ENCODE peak calls at places on chromosomes 11 and 22, in seven cellular contexts. B is T-helper 17 cell; I is stimulated activated CD4-positive, alpha-beta T cell treated with anti-CD3 and anti-CD28 coated beads, TNF-alpha, amount 100 ng/mL, for 24 hours; Z is AG09319; F is T47D; K is NCI-H345; R is AG09309. A is an unnamed sample.

GRCh38 chr22:40401532-40401931 is 31.1 kb downstream of the SGSM3 start:
- DNase-seq in B (peak), I (peak), Z (no peak), F (no peak), K (no peak), R (no peak), A (no peak)

GRCh38 chr22:45163417-45164216 is at the start of gene NUP50:
- DNase-seq in B (peak), I (peak), Z (peak), F (peak), K (peak), R (peak), A (peak)

GRCh38 chr22:50085211-50085999 is at the start of gene MLC1:
- DNase-seq in B (no peak), I (no peak), Z (no peak), F (no peak), K (no peak), R (no peak), A (peak)

GRCh38 chr11:19311306-19312030 is 70.7 kb upstream of the E2F8 start:
- DNase-seq in B (no peak), I (no peak), Z (peak), F (peak), K (peak), R (no peak), A (peak)

GRCh38 chr22:50298266-50298637 is 9.2 kb downstream of the PLXNB2 start:
- DNase-seq in B (no peak), I (no peak), Z (no peak), F (no peak), K (no peak), R (no peak), A (no peak)

GRCh38 chr11:79762271-79762935 is 321.6 kb upstream of the TENM4 start:
- DNase-seq in B (no peak), I (no peak), Z (no peak), F (no peak), K (no peak), R (no peak), A (no peak)

GRCh38 chr11:64320556-64320955 is 2.6 kb downstream of the PRDX5 start:
- DNase-seq in B (no peak), I (no peak), Z (no peak), F (no peak), K (no peak), R (no peak), A (no peak)

GRCh38 chr11:116928102-116928777 is 90.8 kb upstream of the APOA1 start:
- DNase-seq in B (no peak), I (no peak), Z (no peak), F (no peak), K (no peak), R (no peak), A (no peak)

GRCh38 chr22:39230261-39231196 is 14.3 kb downstream of the PDGFB start:
- DNase-seq in B (no peak), I (no peak), Z (no peak), F (no peak), K (no peak), R (no peak), A (no peak)

GRCh38 chr22:28629420-28630184 is 50.0 kb downstream of the TTC28 start:
- DNase-seq in B (no peak), I (no peak), Z (no peak), F (no peak), K (no peak), R (no peak), A (no peak)

GRCh38 chr11:9178716-9179115 is 86.4 kb downstream of the DENND5A start:
- DNase-seq in B (no peak), I (no peak), Z (no peak), F (no peak), K (no peak), R (no peak), A (no peak)

GRCh38 chr11:85483861-85484260 is 143.3 kb downstream of the DLG2 start:
- DNase-seq in B (no peak), I (no peak), Z (peak), F (no peak), K (no peak), R (peak), A (no peak)

GRCh38 chr11:112113539-112114457 is 27.1 kb downstream of the SDHD start:
- DNase-seq in B (no peak), I (no peak), Z (peak), F (peak), K (peak), R (peak), A (no peak)

GRCh38 chr11:131694526-131695424 is 324.4 kb downstream of the NTM start:
- DNase-seq in B (peak), I (peak), Z (peak), F (peak), K (no peak), R (no peak), A (peak)

GRCh38 chr22:36447634-36448033 is 33.8 kb downstream of the TXN2 start:
- DNase-seq in B (no peak), I (no peak), Z (no peak), F (no peak), K (no peak), R (no peak), A (no peak)

GRCh38 chr22:42080287-42080686 is 787 bp downstream of the SMDT1 start:
- DNase-seq in B (no peak), I (no peak), Z (no peak), F (no peak), K (peak), R (no peak), A (no peak)

GRCh38 chr22:46056169-46057041 is 79.4 kb upstream of the WNT7B start:
- DNase-seq in B (no peak), I (no peak), Z (no peak), F (no peak), K (no peak), R (no peak), A (no peak)

GRCh38 chr11:86949995-86950993 is 4.9 kb downstream of the FZD4 start:
- DNase-seq in B (no peak), I (no peak), Z (no peak), F (no peak), K (no peak), R (peak), A (no peak)

GRCh38 chr11:119589011-119589410 is 140.0 kb downstream of the NECTIN1 start:
- DNase-seq in B (no peak), I (no peak), Z (no peak), F (no peak), K (no peak), R (no peak), A (no peak)

GRCh38 chr11:133845413-133845812 is at the start of gene SPATA19:
- DNase-seq in B (no peak), I (no peak), Z (no peak), F (no peak), K (no peak), R (no peak), A (no peak)

GRCh38 chr11:57792060-57792541 is 30.5 kb downstream of the CTNND1 start:
- DNase-seq in B (peak), I (peak), Z (no peak), F (no peak), K (no peak), R (no peak), A (no peak)

GRCh38 chr22:34850010-34850409 is 215.9 kb upstream of the ISX start:
- DNase-seq in B (no peak), I (no peak), Z (no peak), F (no peak), K (no peak), R (no peak), A (no peak)

GRCh38 chr22:36184433-36185035 is 17.1 kb downstream of the APOL4 start:
- DNase-seq in B (no peak), I (no peak), Z (no peak), F (no peak), K (no peak), R (peak), A (no peak)

GRCh38 chr11:1487091-1487850 is 692 bp upstream of the MOB2 start:
- DNase-seq in B (no peak), I (no peak), Z (no peak), F (no peak), K (no peak), R (no peak), A (no peak)

GRCh38 chr11:95485115-95485900 is 254.3 kb upstream of the SESN3 start:
- DNase-seq in B (no peak), I (no peak), Z (no peak), F (no peak), K (no peak), R (no peak), A (no peak)

GRCh38 chr11:57773026-57773598 is 11.5 kb downstream of the CTNND1 start:
- DNase-seq in B (no peak), I (no peak), Z (no peak), F (no peak), K (no peak), R (no peak), A (no peak)

GRCh38 chr22:31628362-31628761 is 33.7 kb downstream of the PISD start:
- DNase-seq in B (no peak), I (no peak), Z (no peak), F (no peak), K (no peak), R (no peak), A (no peak)

GRCh38 chr11:61999141-61999975 is 31.9 kb upstream of the FTH1 start:
- DNase-seq in B (no peak), I (no peak), Z (no peak), F (no peak), K (no peak), R (no peak), A (no peak)

GRCh38 chr11:68938816-68939582 is 35.3 kb downstream of the IGHMBP2 start:
- DNase-seq in B (no peak), I (no peak), Z (no peak), F (no peak), K (no peak), R (no peak), A (no peak)

GRCh38 chr22:27318516-27318915 is 483.0 kb downstream of the MN1 start:
- DNase-seq in B (no peak), I (no peak), Z (peak), F (no peak), K (no peak), R (peak), A (no peak)

GRCh38 chr11:34495724-34496377 is 17.7 kb downstream of the ELF5 start:
- DNase-seq in B (no peak), I (no peak), Z (no peak), F (no peak), K (peak), R (no peak), A (no peak)

GRCh38 chr22:20847318-20847822 is 11.2 kb downstream of the PI4KA start:
- DNase-seq in B (no peak), I (no peak), Z (no peak), F (no peak), K (no peak), R (no peak), A (no peak)

GRCh38 chr11:80960331-80961095 is 1519.7 kb upstream of the TENM4 start:
- DNase-seq in B (no peak), I (no peak), Z (no peak), F (no peak), K (no peak), R (no peak), A (no peak)

GRCh38 chr22:42364641-42365336 is 67.4 kb downstream of the NFAM1 start:
- DNase-seq in B (no peak), I (no peak), Z (peak), F (no peak), K (no peak), R (no peak), A (no peak)

GRCh38 chr11:2210366-2211112 is 38.9 kb upstream of the TH start:
- DNase-seq in B (no peak), I (no peak), Z (no peak), F (no peak), K (no peak), R (no peak), A (no peak)

GRCh38 chr11:37450613-37451012 is 852.6 kb upstream of the RAG2 start:
- DNase-seq in B (no peak), I (no peak), Z (no peak), F (no peak), K (no peak), R (no peak), A (no peak)

GRCh38 chr11:68118753-68119448 is 2.3 kb downstream of the CHKA start:
- DNase-seq in B (no peak), I (no peak), Z (no peak), F (no peak), K (no peak), R (no peak), A (no peak)

GRCh38 chr11:130737041-130737830 is 179.0 kb downstream of the SNX19 start:
- DNase-seq in B (no peak), I (no peak), Z (no peak), F (no peak), K (no peak), R (no peak), A (no peak)

GRCh38 chr22:38572065-38572464 is 2.1 kb upstream of the DMC1 start:
- DNase-seq in B (no peak), I (no peak), Z (peak), F (peak), K (peak), R (no peak), A (no peak)

GRCh38 chr11:88480217-88480616 is 142.7 kb upstream of the CTSC start:
- DNase-seq in B (no peak), I (no peak), Z (peak), F (no peak), K (no peak), R (peak), A (no peak)